ENCODE peak calls at places on chromosomes 2 and 18, in nine cellular contexts. One of them, this sample, is unnamed.
A peak's percentile ranks its signal among the peaks of the same experiment; 100 is the strongest.

GRCh38 chr2:105853354-105854088 is 108.8 kb downstream of the NCK2 start:
- DNase-seq in CD8-positive, alpha-beta memory T cell: no peak
- DNase-seq in right atrium auricular region: no peak
- DNase-seq in CD4-positive, alpha-beta memory T cell: no peak
- DNase-seq in CD8-positive, alpha-beta T cell: no peak
- DNase-seq in breast epithelium: peak; percentile 57
- DNase-seq in DND-41: no peak
- DNase-seq in tibial nerve: no peak
- DNase-seq in hepatocyte: no peak
- DNase-seq in this sample: no peak

GRCh38 chr2:101815739-101816391 is 118.4 kb downstream of the MAP4K4 start:
- DNase-seq in CD8-positive, alpha-beta T cell: no peak
- DNase-seq in DND-41: no peak
- DNase-seq in hepatocyte: no peak
- DNase-seq in tibial nerve: no peak
- DNase-seq in CD8-positive, alpha-beta memory T cell: no peak
- DNase-seq in CD4-positive, alpha-beta memory T cell: no peak
- DNase-seq in breast epithelium: no peak
- DNase-seq in right atrium auricular region: no peak
- DNase-seq in this sample: peak; percentile 40

GRCh38 chr2:48510329-48510728 is 19.6 kb upstream of the STON1 start:
- DNase-seq in CD4-positive, alpha-beta memory T cell: no peak
- DNase-seq in DND-41: no peak
- DNase-seq in breast epithelium: no peak
- DNase-seq in tibial nerve: no peak
- DNase-seq in CD8-positive, alpha-beta memory T cell: no peak
- DNase-seq in hepatocyte: no peak
- DNase-seq in right atrium auricular region: no peak
- DNase-seq in CD8-positive, alpha-beta T cell: no peak
- DNase-seq in this sample: no peak

GRCh38 chr18:60197233-60197632 is 175.3 kb downstream of the MC4R start:
- DNase-seq in breast epithelium: no peak
- DNase-seq in CD4-positive, alpha-beta memory T cell: no peak
- DNase-seq in right atrium auricular region: no peak
- DNase-seq in CD8-positive, alpha-beta T cell: no peak
- DNase-seq in CD8-positive, alpha-beta memory T cell: no peak
- DNase-seq in DND-41: no peak
- DNase-seq in hepatocyte: no peak
- DNase-seq in tibial nerve: no peak
- DNase-seq in this sample: no peak

GRCh38 chr2:129902731-129903585 is 76.5 kb upstream of the RAB6C start:
- DNase-seq in right atrium auricular region: peak; percentile 52
- DNase-seq in DND-41: no peak
- DNase-seq in CD8-positive, alpha-beta memory T cell: no peak
- DNase-seq in CD8-positive, alpha-beta T cell: peak; percentile 44
- DNase-seq in hepatocyte: no peak
- DNase-seq in tibial nerve: no peak
- DNase-seq in CD4-positive, alpha-beta memory T cell: no peak
- DNase-seq in breast epithelium: no peak
- DNase-seq in this sample: no peak

GRCh38 chr2:28970464-28971160 is 10.5 kb upstream of the TOGARAM2 start:
- DNase-seq in CD4-positive, alpha-beta memory T cell: no peak
- DNase-seq in right atrium auricular region: no peak
- DNase-seq in DND-41: no peak
- DNase-seq in CD8-positive, alpha-beta T cell: no peak
- DNase-seq in tibial nerve: no peak
- DNase-seq in hepatocyte: no peak
- DNase-seq in CD8-positive, alpha-beta memory T cell: no peak
- DNase-seq in breast epithelium: no peak
- DNase-seq in this sample: no peak

GRCh38 chr18:13296868-13297574 is 78.5 kb downstream of the LDLRAD4 start:
- DNase-seq in tibial nerve: no peak
- DNase-seq in CD4-positive, alpha-beta memory T cell: no peak
- DNase-seq in CD8-positive, alpha-beta T cell: no peak
- DNase-seq in DND-41: no peak
- DNase-seq in hepatocyte: no peak
- DNase-seq in CD8-positive, alpha-beta memory T cell: no peak
- DNase-seq in breast epithelium: no peak
- DNase-seq in right atrium auricular region: no peak
- DNase-seq in this sample: no peak

GRCh38 chr2:117269574-117269973 is 544.9 kb upstream of the DDX18 start:
- DNase-seq in CD8-positive, alpha-beta memory T cell: no peak
- DNase-seq in CD8-positive, alpha-beta T cell: no peak
- DNase-seq in tibial nerve: no peak
- DNase-seq in hepatocyte: no peak
- DNase-seq in right atrium auricular region: no peak
- DNase-seq in breast epithelium: no peak
- DNase-seq in DND-41: no peak
- DNase-seq in CD4-positive, alpha-beta memory T cell: no peak
- DNase-seq in this sample: no peak

GRCh38 chr2:177772529-177772928 is 300.0 kb downstream of the PDE11A start:
- DNase-seq in DND-41: peak; percentile 32
- DNase-seq in tibial nerve: no peak
- DNase-seq in CD8-positive, alpha-beta memory T cell: no peak
- DNase-seq in CD4-positive, alpha-beta memory T cell: peak; percentile 27
- DNase-seq in CD8-positive, alpha-beta T cell: no peak
- DNase-seq in hepatocyte: peak; percentile 41
- DNase-seq in breast epithelium: no peak
- DNase-seq in right atrium auricular region: no peak
- DNase-seq in this sample: no peak

GRCh38 chr2:23042176-23042909 is 342.6 kb upstream of the KLHL29 start:
- DNase-seq in hepatocyte: no peak
- DNase-seq in breast epithelium: no peak
- DNase-seq in DND-41: no peak
- DNase-seq in CD4-positive, alpha-beta memory T cell: no peak
- DNase-seq in right atrium auricular region: peak; percentile 63
- DNase-seq in CD8-positive, alpha-beta T cell: no peak
- DNase-seq in CD8-positive, alpha-beta memory T cell: no peak
- DNase-seq in tibial nerve: no peak
- DNase-seq in this sample: no peak

GRCh38 chr2:213284105-213285090 is at the start of gene SPAG16:
- DNase-seq in hepatocyte: peak; percentile 99
- DNase-seq in tibial nerve: peak; percentile 82
- DNase-seq in right atrium auricular region: peak; percentile 91
- DNase-seq in CD8-positive, alpha-beta memory T cell: peak; percentile 95
- DNase-seq in breast epithelium: peak; percentile 90
- DNase-seq in CD4-positive, alpha-beta memory T cell: peak; percentile 95
- DNase-seq in CD8-positive, alpha-beta T cell: peak; percentile 95
- DNase-seq in DND-41: peak; percentile 94
- DNase-seq in this sample: peak; percentile 95

GRCh38 chr2:227799202-227799601 is 14.4 kb upstream of the CCL20 start:
- DNase-seq in right atrium auricular region: no peak
- DNase-seq in hepatocyte: no peak
- DNase-seq in DND-41: no peak
- DNase-seq in CD8-positive, alpha-beta T cell: no peak
- DNase-seq in CD8-positive, alpha-beta memory T cell: no peak
- DNase-seq in breast epithelium: no peak
- DNase-seq in CD4-positive, alpha-beta memory T cell: no peak
- DNase-seq in tibial nerve: no peak
- DNase-seq in this sample: no peak

GRCh38 chr18:2147866-2148265 is 423.4 kb downstream of the METTL4 start:
- DNase-seq in DND-41: no peak
- DNase-seq in CD8-positive, alpha-beta T cell: no peak
- DNase-seq in breast epithelium: no peak
- DNase-seq in CD4-positive, alpha-beta memory T cell: no peak
- DNase-seq in right atrium auricular region: peak; percentile 74
- DNase-seq in tibial nerve: no peak
- DNase-seq in CD8-positive, alpha-beta memory T cell: no peak
- DNase-seq in hepatocyte: peak; percentile 25
- DNase-seq in this sample: peak; percentile 56

GRCh38 chr2:72781500-72781899 is 44.3 kb downstream of the EXOC6B start:
- DNase-seq in right atrium auricular region: no peak
- DNase-seq in tibial nerve: no peak
- DNase-seq in CD8-positive, alpha-beta T cell: no peak
- DNase-seq in DND-41: no peak
- DNase-seq in breast epithelium: no peak
- DNase-seq in CD8-positive, alpha-beta memory T cell: no peak
- DNase-seq in CD4-positive, alpha-beta memory T cell: no peak
- DNase-seq in hepatocyte: no peak
- DNase-seq in this sample: no peak

GRCh38 chr2:30321466-30321865 is 90.1 kb downstream of the LBH start:
- DNase-seq in breast epithelium: no peak
- DNase-seq in tibial nerve: no peak
- DNase-seq in CD8-positive, alpha-beta memory T cell: no peak
- DNase-seq in CD4-positive, alpha-beta memory T cell: no peak
- DNase-seq in hepatocyte: no peak
- DNase-seq in right atrium auricular region: no peak
- DNase-seq in DND-41: no peak
- DNase-seq in CD8-positive, alpha-beta T cell: no peak
- DNase-seq in this sample: no peak

GRCh38 chr2:1830936-1831616 is 86.8 kb upstream of the PXDN start:
- DNase-seq in tibial nerve: no peak
- DNase-seq in right atrium auricular region: no peak
- DNase-seq in CD4-positive, alpha-beta memory T cell: no peak
- DNase-seq in DND-41: no peak
- DNase-seq in breast epithelium: no peak
- DNase-seq in CD8-positive, alpha-beta T cell: no peak
- DNase-seq in CD8-positive, alpha-beta memory T cell: no peak
- DNase-seq in hepatocyte: peak; percentile 37
- DNase-seq in this sample: no peak

GRCh38 chr18:76374330-76375281 is 120.4 kb downstream of the ZNF516 start:
- DNase-seq in right atrium auricular region: no peak
- DNase-seq in DND-41: peak; percentile 79
- DNase-seq in breast epithelium: no peak
- DNase-seq in CD8-positive, alpha-beta memory T cell: no peak
- DNase-seq in CD4-positive, alpha-beta memory T cell: peak; percentile 24
- DNase-seq in tibial nerve: no peak
- DNase-seq in CD8-positive, alpha-beta T cell: no peak
- DNase-seq in hepatocyte: no peak
- DNase-seq in this sample: no peak

GRCh38 chr18:48818329-48819254 is 132.2 kb downstream of the SMAD7 start:
- DNase-seq in CD8-positive, alpha-beta T cell: peak; percentile 32
- DNase-seq in hepatocyte: no peak
- DNase-seq in DND-41: no peak
- DNase-seq in CD4-positive, alpha-beta memory T cell: no peak
- DNase-seq in tibial nerve: no peak
- DNase-seq in breast epithelium: no peak
- DNase-seq in right atrium auricular region: peak; percentile 58
- DNase-seq in CD8-positive, alpha-beta memory T cell: no peak
- DNase-seq in this sample: peak; percentile 24
- H3K4me1 ChIP-seq in CD8-positive, alpha-beta T cell: peaks cover 13% of the 10 kb centered on the region
- H3K4me1 ChIP-seq in hepatocyte: peaks cover 6% of the 10 kb centered on the region
- H3K4me1 ChIP-seq in DND-41: no peaks in the 10 kb centered on the region
- H3K4me1 ChIP-seq in CD4-positive, alpha-beta memory T cell: peaks cover 39% of the 10 kb centered on the region
- H3K4me1 ChIP-seq in tibial nerve: no peaks in the 10 kb centered on the region
- H3K4me1 ChIP-seq in breast epithelium: no peaks in the 10 kb centered on the region
- H3K4me1 ChIP-seq in right atrium auricular region: peaks cover 41% of the 10 kb centered on the region
- H3K4me1 ChIP-seq in CD8-positive, alpha-beta memory T cell: peaks cover 23% of the 10 kb centered on the region
- H3K4me1 ChIP-seq in this sample: peaks cover 4% of the 10 kb centered on the region

DNA sequence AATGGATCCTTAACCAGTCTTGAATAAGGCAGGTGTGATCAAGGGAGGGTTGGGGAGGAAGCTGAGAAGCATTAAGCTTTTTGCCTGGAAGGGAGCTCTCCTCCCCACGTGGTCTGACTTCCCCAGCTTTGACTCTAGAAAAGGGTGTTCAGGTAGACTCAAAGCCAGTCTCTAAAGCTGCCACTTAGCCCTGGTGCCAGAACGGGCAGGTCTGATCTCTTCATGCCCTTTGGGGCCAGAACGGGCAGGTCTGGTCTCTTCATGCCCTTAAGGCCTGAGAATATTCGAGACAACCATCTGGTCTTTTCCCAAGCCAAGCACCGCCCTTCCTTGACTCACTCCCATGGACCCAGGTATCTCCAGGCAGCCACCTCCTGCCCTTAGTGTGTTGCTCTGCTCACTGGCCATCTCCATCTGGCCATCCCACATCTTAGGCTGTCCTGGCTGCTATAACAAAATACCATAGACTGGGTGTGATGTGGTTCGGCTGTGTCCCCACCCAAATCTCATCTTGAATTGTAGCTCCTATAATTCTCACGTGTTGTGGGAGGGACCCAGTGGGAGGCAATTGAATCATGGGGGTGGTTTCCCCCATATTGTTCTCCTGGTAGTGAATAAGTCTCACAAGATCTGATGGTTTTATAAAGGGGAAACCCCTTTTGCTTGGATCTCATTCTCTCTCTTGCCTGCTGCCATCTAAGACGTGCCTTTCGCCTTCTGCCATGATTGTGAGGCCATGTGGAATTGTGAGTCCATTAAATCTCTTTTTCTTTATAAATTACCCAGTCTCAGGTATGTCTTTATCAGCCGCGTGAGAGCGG is 59.4 kb downstream of the SNORC start:
- DNase-seq in DND-41: no peak
- DNase-seq in CD8-positive, alpha-beta memory T cell: no peak
- DNase-seq in breast epithelium: no peak
- DNase-seq in CD4-positive, alpha-beta memory T cell: no peak
- DNase-seq in hepatocyte: no peak
- DNase-seq in CD8-positive, alpha-beta T cell: no peak
- DNase-seq in right atrium auricular region: no peak
- DNase-seq in tibial nerve: no peak
- DNase-seq in this sample: no peak
- H3K27ac ChIP-seq in DND-41: no peak overlapping the region
- H3K27ac ChIP-seq in CD8-positive, alpha-beta memory T cell: no peak overlapping the region
- H3K27ac ChIP-seq in breast epithelium: no peak overlapping the region
- H3K27ac ChIP-seq in CD4-positive, alpha-beta memory T cell: no peak overlapping the region
- H3K27ac ChIP-seq in hepatocyte: no peak overlapping the region
- H3K27ac ChIP-seq in CD8-positive, alpha-beta T cell: no peak overlapping the region
- H3K27ac ChIP-seq in right atrium auricular region: no peak overlapping the region
- H3K27ac ChIP-seq in tibial nerve: no peak overlapping the region
- H3K27ac ChIP-seq in this sample: no peak overlapping the region

DNA sequence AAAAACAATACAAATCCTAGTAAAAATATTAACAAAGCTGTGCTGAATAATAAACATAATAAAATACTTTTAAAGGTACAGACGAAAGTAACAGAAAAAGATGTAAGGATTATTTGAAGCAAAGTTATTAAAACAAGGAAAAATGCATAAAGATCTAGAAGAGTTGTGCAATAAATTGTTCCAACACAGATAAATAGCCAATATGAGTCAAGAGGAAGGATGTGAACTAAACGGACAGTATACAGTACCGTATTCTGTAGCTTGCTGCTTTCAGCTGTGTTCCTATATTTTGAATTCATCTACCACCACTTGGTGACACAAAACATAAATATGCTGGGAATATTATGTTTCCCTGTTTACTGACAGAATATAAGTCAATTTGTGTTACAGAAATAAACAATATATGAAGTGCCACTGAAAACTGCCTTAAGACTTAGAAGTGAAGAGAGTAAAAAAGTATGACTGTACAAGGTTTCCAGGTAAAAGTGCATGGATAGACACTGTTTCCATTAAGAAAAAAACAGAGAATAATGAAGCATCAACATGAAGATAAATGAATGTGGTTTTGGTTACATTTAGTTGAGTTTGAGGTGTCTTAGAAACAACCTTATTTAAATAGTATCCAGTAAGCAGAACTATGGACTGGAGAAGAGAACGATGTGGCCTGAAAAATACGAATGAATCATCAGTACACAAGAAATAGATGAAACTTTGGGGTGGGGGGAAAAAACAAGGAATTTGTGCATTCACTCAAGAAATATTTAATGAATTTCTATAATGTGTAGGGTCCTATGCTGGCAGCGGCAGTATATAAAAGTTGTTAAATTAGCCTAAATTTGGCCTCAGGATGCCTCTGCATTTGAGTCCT is 13.1 kb downstream of the PPP3R1 start:
- DNase-seq in right atrium auricular region: no peak
- DNase-seq in CD8-positive, alpha-beta T cell: no peak
- DNase-seq in CD8-positive, alpha-beta memory T cell: no peak
- DNase-seq in DND-41: no peak
- DNase-seq in breast epithelium: no peak
- DNase-seq in hepatocyte: no peak
- DNase-seq in tibial nerve: no peak
- DNase-seq in CD4-positive, alpha-beta memory T cell: no peak
- DNase-seq in this sample: no peak
- H3K4me1 ChIP-seq in right atrium auricular region: peaks cover 68% of the 10 kb centered on the region
- H3K4me1 ChIP-seq in CD8-positive, alpha-beta T cell: peaks cover 83% of the 10 kb centered on the region
- H3K4me1 ChIP-seq in CD8-positive, alpha-beta memory T cell: peaks cover 96% of the 10 kb centered on the region
- H3K4me1 ChIP-seq in DND-41: no peaks in the 10 kb centered on the region
- H3K4me1 ChIP-seq in breast epithelium: no peaks in the 10 kb centered on the region
- H3K4me1 ChIP-seq in hepatocyte: peaks cover 19% of the 10 kb centered on the region
- H3K4me1 ChIP-seq in tibial nerve: no peaks in the 10 kb centered on the region
- H3K4me1 ChIP-seq in CD4-positive, alpha-beta memory T cell: peaks cover 95% of the 10 kb centered on the region
- H3K4me1 ChIP-seq in this sample: peaks cover 30% of the 10 kb centered on the region

GRCh38 chr2:150041721-150042450 is 445.6 kb downstream of the RND3 start:
- DNase-seq in hepatocyte: no peak
- DNase-seq in CD8-positive, alpha-beta T cell: no peak
- DNase-seq in breast epithelium: no peak
- DNase-seq in CD4-positive, alpha-beta memory T cell: no peak
- DNase-seq in DND-41: no peak
- DNase-seq in CD8-positive, alpha-beta memory T cell: no peak
- DNase-seq in tibial nerve: no peak
- DNase-seq in right atrium auricular region: no peak
- DNase-seq in this sample: no peak
- H3K27ac ChIP-seq in hepatocyte: peak overlapping the region; percentile 15
- H3K27ac ChIP-seq in CD8-positive, alpha-beta T cell: no peak overlapping the region
- H3K27ac ChIP-seq in breast epithelium: no peak overlapping the region
- H3K27ac ChIP-seq in CD4-positive, alpha-beta memory T cell: no peak overlapping the region
- H3K27ac ChIP-seq in DND-41: no peak overlapping the region
- H3K27ac ChIP-seq in CD8-positive, alpha-beta memory T cell: no peak overlapping the region
- H3K27ac ChIP-seq in tibial nerve: no peak overlapping the region
- H3K27ac ChIP-seq in right atrium auricular region: no peak overlapping the region
- H3K27ac ChIP-seq in this sample: no peak overlapping the region